ENCODE peak calls at places on chromosomes 16 and 17, in four cellular contexts. One of them, this sample, is unnamed.

GRCh38 chr17:17540278-17540906 is 44.2 kb upstream of the RASD1 start:
- DNase-seq in K562: no peak
- DNase-seq in H1: no peak
- DNase-seq in HepG2: no peak
- DNase-seq in this sample: no peak

GRCh38 chr17:17512866-17513265 is 16.7 kb upstream of the RASD1 start:
- DNase-seq in K562: no peak
- DNase-seq in H1: no peak
- DNase-seq in HepG2: no peak
- DNase-seq in this sample: no peak

GRCh38 chr17:44828919-44829557 is 1.0 kb downstream of the GJC1 start:
- DNase-seq in K562: no peak
- DNase-seq in H1: no peak
- DNase-seq in HepG2: no peak
- DNase-seq in this sample: peak; percentile 38

GRCh38 chr17:48502312-48502711 is 28.5 kb downstream of the HOXB1 start:
- DNase-seq in K562: no peak
- DNase-seq in H1: no peak
- DNase-seq in HepG2: no peak
- DNase-seq in this sample: no peak

GRCh38 chr17:11514565-11514964 is 83.7 kb upstream of the DNAH9 start:
- DNase-seq in K562: no peak
- DNase-seq in H1: no peak
- DNase-seq in HepG2: no peak
- DNase-seq in this sample: no peak

GRCh38 chr17:79915850-79916430 is 76.7 kb upstream of the CBX4 start:
- DNase-seq in K562: peak; percentile 84
- DNase-seq in H1: peak; percentile 64
- DNase-seq in HepG2: peak; percentile 75
- DNase-seq in this sample: peak; percentile 77

GRCh38 chr16:27879601-27880247 is 183.8 kb downstream of the GSG1L start:
- DNase-seq in K562: no peak
- DNase-seq in H1: no peak
- DNase-seq in HepG2: no peak
- DNase-seq in this sample: no peak

GRCh38 chr17:36623281-36623680 is 21.9 kb downstream of the MRM1 start:
- DNase-seq in K562: no peak
- DNase-seq in H1: no peak
- DNase-seq in HepG2: no peak
- DNase-seq in this sample: no peak

GRCh38 chr16:30551781-30552180 is 6.4 kb downstream of the ZNF764 start:
- DNase-seq in K562: no peak
- DNase-seq in H1: no peak
- DNase-seq in HepG2: no peak
- DNase-seq in this sample: no peak

GRCh38 chr16:53052519-53053501 is at the start of gene CHD9NB:
- DNase-seq in K562: no peak
- DNase-seq in H1: no peak
- DNase-seq in HepG2: peak; percentile 89
- DNase-seq in this sample: peak; percentile 79

GRCh38 chr16:69465083-69465721 is 40.8 kb downstream of the CYB5B start:
- DNase-seq in K562: no peak
- DNase-seq in H1: no peak
- DNase-seq in HepG2: peak; percentile 45
- DNase-seq in this sample: peak; percentile 33

GRCh38 chr16:73382921-73383594 is 335.1 kb upstream of the ZFHX3 start:
- DNase-seq in K562: no peak
- DNase-seq in H1: no peak
- DNase-seq in HepG2: no peak
- DNase-seq in this sample: no peak

GRCh38 chr17:49566668-49567071 is 9.0 kb upstream of the NXPH3 start:
- DNase-seq in K562: no peak
- DNase-seq in H1: no peak
- DNase-seq in HepG2: no peak
- DNase-seq in this sample: no peak

GRCh38 chr17:79179334-79179733 is 104.7 kb downstream of the ENGASE start:
- DNase-seq in K562: no peak
- DNase-seq in H1: no peak
- DNase-seq in HepG2: no peak
- DNase-seq in this sample: no peak

GRCh38 chr17:222172-222571 is 40.7 kb upstream of the DOC2B start:
- DNase-seq in K562: no peak
- DNase-seq in H1: no peak
- DNase-seq in HepG2: no peak
- DNase-seq in this sample: no peak

GRCh38 chr16:30778549-30779244 is 8.3 kb downstream of the ZNF629 start:
- DNase-seq in K562: peak; percentile 76
- DNase-seq in H1: no peak
- DNase-seq in HepG2: no peak
- DNase-seq in this sample: no peak

GRCh38 chr16:52184336-52184735 is 362.6 kb downstream of the TOX3 start:
- DNase-seq in K562: no peak
- DNase-seq in H1: no peak
- DNase-seq in HepG2: no peak
- DNase-seq in this sample: no peak

GRCh38 chr17:78173025-78173715 is 4.8 kb downstream of the SYNGR2 start:
- DNase-seq in K562: no peak
- DNase-seq in H1: no peak
- DNase-seq in HepG2: no peak
- DNase-seq in this sample: no peak

GRCh38 chr16:7615565-7615964 is 282.9 kb downstream of the RBFOX1 start:
- DNase-seq in K562: peak; percentile 11
- DNase-seq in H1: no peak
- DNase-seq in HepG2: no peak
- DNase-seq in this sample: no peak

GRCh38 chr16:56278196-56278855 is 87.0 kb downstream of the GNAO1 start:
- DNase-seq in K562: peak; percentile 42
- DNase-seq in H1: no peak
- DNase-seq in HepG2: no peak
- DNase-seq in this sample: no peak

GRCh38 chr16:53261276-53261675 is 173.0 kb upstream of the RBL2 start:
- DNase-seq in K562: no peak
- DNase-seq in H1: no peak
- DNase-seq in HepG2: no peak
- DNase-seq in this sample: no peak

GRCh38 chr16:70438325-70438982 is 446 bp downstream of the ST3GAL2 start:
- DNase-seq in K562: peak; percentile 82
- DNase-seq in H1: no peak
- DNase-seq in HepG2: no peak
- DNase-seq in this sample: no peak

GRCh38 chr17:1511290-1511689 is 5.1 kb downstream of the INPP5K start:
- DNase-seq in K562: no peak
- DNase-seq in H1: no peak
- DNase-seq in HepG2: no peak
- DNase-seq in this sample: no peak

GRCh38 chr17:61849674-61850073 is 13.7 kb downstream of the BRIP1 start:
- DNase-seq in K562: no peak
- DNase-seq in H1: no peak
- DNase-seq in HepG2: no peak
- DNase-seq in this sample: no peak

GRCh38 chr17:46809110-46809571 is 9.4 kb downstream of the WNT3 start:
- DNase-seq in K562: peak; percentile 90
- DNase-seq in H1: no peak
- DNase-seq in HepG2: no peak
- DNase-seq in this sample: no peak

GRCh38 chr16:27762441-27762840 is 212.5 kb downstream of the KATNIP start:
- DNase-seq in K562: no peak
- DNase-seq in H1: no peak
- DNase-seq in HepG2: no peak
- DNase-seq in this sample: no peak

GRCh38 chr16:17470002-17470870 is 524 bp downstream of the XYLT1 start:
- DNase-seq in K562: peak; percentile 37
- DNase-seq in H1: no peak
- DNase-seq in HepG2: no peak
- DNase-seq in this sample: peak; percentile 13

GRCh38 chr17:1907818-1908698 is 78.3 kb downstream of the RPA1 start:
- DNase-seq in K562: no peak
- DNase-seq in H1: no peak
- DNase-seq in HepG2: no peak
- DNase-seq in this sample: no peak

GRCh38 chr16:57815987-57816745 is 13.9 kb upstream of the KIFC3 start:
- DNase-seq in K562: peak; percentile 29
- DNase-seq in H1: no peak
- DNase-seq in HepG2: no peak
- DNase-seq in this sample: peak; percentile 62
- TF ChIP-seq RFX5 in K562: no peak
- TF ChIP-seq RFX5 in H1: no peak
- TF ChIP-seq RFX5 in HepG2: no peak
- TF ChIP-seq RFX5 in this sample: no peak

DNA sequence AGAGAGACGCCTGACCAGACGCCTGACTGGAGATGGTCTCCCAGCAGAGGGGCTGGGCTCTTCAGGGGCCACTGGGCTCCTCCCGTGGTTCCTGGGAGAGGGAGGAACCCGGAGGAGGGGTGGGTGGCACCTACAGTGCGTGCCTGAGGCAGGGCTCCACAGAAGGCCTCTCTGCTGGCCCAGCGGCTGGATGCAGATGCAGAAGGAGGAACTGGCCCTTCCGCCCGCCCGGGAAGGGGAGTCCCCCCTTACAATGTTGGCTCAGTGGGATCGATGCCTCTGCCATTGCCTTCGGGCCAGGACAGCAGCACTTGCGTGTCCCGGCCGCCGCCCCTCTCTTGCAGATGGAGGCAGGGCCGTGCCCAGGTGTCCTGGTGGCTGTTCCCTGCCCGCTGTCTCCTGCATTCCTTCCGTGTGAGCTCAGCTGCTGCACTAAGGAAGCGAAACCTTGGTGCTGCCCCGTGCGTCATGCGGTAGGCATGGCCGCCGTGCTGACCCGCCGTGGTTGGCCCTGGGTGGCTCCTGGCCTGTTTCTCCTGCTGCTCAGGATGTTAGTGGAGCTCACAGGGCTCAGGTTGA is 15.1 kb downstream of the BAIAP2 start:
- DNase-seq in K562: no peak
- DNase-seq in H1: no peak
- DNase-seq in HepG2: no peak
- DNase-seq in this sample: no peak
- TF ChIP-seq PHF8 in K562: no peak
- TF ChIP-seq PHF8 in H1: no peak
- TF ChIP-seq PHF8 in HepG2: no peak
- TF ChIP-seq PHF8 in this sample: no peak

DNA sequence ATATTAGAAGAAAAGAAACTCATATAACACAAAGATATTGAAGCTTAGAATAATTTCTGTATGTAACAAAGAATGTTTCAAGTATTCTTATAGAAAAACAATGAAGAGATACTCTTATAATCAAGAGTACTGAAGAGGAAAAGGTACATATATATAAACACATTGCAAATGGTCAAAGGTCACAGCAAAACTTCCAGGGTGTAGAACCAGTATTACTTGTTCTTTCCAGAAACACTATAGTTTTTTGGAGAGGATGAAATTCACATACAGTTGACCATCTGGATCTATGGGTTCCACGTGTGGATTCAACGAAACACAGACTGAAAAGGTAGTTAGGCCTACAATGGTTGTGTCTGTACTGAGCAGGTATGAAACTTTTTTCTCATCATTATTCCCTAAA is 22.6 kb downstream of the PRPSAP1 start:
- DNase-seq in K562: no peak
- DNase-seq in H1: no peak
- DNase-seq in HepG2: no peak
- DNase-seq in this sample: no peak
- TF ChIP-seq CHD2 in K562: no peak
- TF ChIP-seq CHD2 in H1: no peak
- TF ChIP-seq CHD2 in HepG2: no peak
- TF ChIP-seq CHD2 in this sample: no peak

GRCh38 chr17:40284085-40284713 is 3.5 kb upstream of the CDC6 start:
- DNase-seq in K562: no peak
- DNase-seq in H1: no peak
- DNase-seq in HepG2: no peak
- DNase-seq in this sample: no peak
- TF ChIP-seq RFX5 in K562: no peak
- TF ChIP-seq RFX5 in H1: no peak
- TF ChIP-seq RFX5 in HepG2: no peak
- TF ChIP-seq RFX5 in this sample: no peak

GRCh38 chr16:727291-727977 is 528 bp downstream of the HAGHL start:
- DNase-seq in K562: peak; percentile 35
- DNase-seq in H1: no peak
- DNase-seq in HepG2: no peak
- DNase-seq in this sample: no peak

GRCh38 chr16:729768-730665 is 3.1 kb downstream of the HAGHL start:
- DNase-seq in K562: no peak
- DNase-seq in H1: no peak
- DNase-seq in HepG2: no peak
- DNase-seq in this sample: no peak

GRCh38 chr16:730666-731509 is 4.0 kb downstream of the HAGHL start:
- DNase-seq in K562: no peak
- DNase-seq in H1: no peak
- DNase-seq in HepG2: no peak
- DNase-seq in this sample: no peak

GRCh38 chr16:728131-728889 is 1.4 kb downstream of the HAGHL start:
- DNase-seq in K562: peak; percentile 82
- DNase-seq in H1: no peak
- DNase-seq in HepG2: no peak
- DNase-seq in this sample: peak; percentile 63

GRCh38 chr16:728890-729744 is 2.2 kb downstream of the HAGHL start:
- DNase-seq in K562: peak; percentile 48
- DNase-seq in H1: no peak
- DNase-seq in HepG2: no peak
- DNase-seq in this sample: no peak
- TF ChIP-seq PHF8 in K562: no peak
- TF ChIP-seq PHF8 in H1: no peak
- TF ChIP-seq PHF8 in HepG2: no peak
- TF ChIP-seq PHF8 in this sample: no peak

DNA sequence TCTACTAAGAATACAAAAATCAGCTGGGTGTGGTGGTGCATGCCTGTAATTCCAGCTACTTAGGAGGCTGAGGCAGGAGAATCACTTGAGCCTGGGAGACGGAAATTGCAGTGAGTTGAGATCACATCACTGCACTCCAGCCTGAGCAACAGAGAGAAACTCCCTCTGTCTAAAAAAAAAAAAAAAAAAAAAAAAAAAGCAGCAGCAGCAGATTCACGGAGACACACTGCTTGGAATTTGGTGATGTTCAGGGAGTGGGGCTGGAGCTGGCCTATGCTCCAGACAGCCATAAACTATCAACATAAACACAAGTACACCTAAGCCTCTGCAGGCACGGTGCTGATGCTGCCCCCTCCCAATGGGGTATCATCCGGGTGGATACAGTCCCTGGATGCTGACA is 39.6 kb upstream of the RHOT1 start:
- DNase-seq in K562: no peak
- DNase-seq in H1: no peak
- DNase-seq in HepG2: no peak
- DNase-seq in this sample: no peak
- TF ChIP-seq CHD2 in K562: no peak
- TF ChIP-seq CHD2 in H1: no peak
- TF ChIP-seq CHD2 in HepG2: no peak
- TF ChIP-seq CHD2 in this sample: no peak

GRCh38 chr17:50604470-50604869 is 30.2 kb upstream of the ABCC3 start:
- DNase-seq in K562: no peak
- DNase-seq in H1: no peak
- DNase-seq in HepG2: no peak
- DNase-seq in this sample: no peak
- TF ChIP-seq RFX5 in K562: no peak
- TF ChIP-seq RFX5 in H1: no peak
- TF ChIP-seq RFX5 in HepG2: no peak
- TF ChIP-seq RFX5 in this sample: no peak